ENCODE peak calls at places on chromosome 11, in four cellular contexts. Q, J, H and K are unnamed samples.
A peak's percentile ranks its signal among the peaks of the same experiment; 100 is the strongest.

GRCh38 chr11:62223095-62223494 is 14.6 kb downstream of the SCGB2A1 start:
- DNase-seq in J (no peak), Q (no peak), H (no peak), K (no peak)

GRCh38 chr11:16604784-16605439 is 133.5 kb upstream of the C11orf58 start:
- DNase-seq in J (no peak), H (no peak), Q (no peak), K (no peak)

GRCh38 chr11:69367211-69367964 is 73.4 kb downstream of the MYEOV start:
- DNase-seq in J (no peak), Q (no peak), H (no peak), K (no peak)

GRCh38 chr11:12163181-12163841 is 52.9 kb downstream of the MICAL2 start:
- DNase-seq in H (no peak), J (no peak), Q (no peak), K (peak; percentile 40)

GRCh38 chr11:3831378-3832239 is 9.2 kb downstream of the RHOG start:
- DNase-seq in H (no peak), Q (no peak), J (no peak), K (no peak)

GRCh38 chr11:119373917-119374631 is 7.4 kb downstream of the USP2 start:
- DNase-seq in J (peak; percentile 37), Q (peak; percentile 80), H (peak; percentile 5), K (peak; percentile 74)

GRCh38 chr11:108223449-108224149 is 732 bp downstream of the ATM start:
- DNase-seq in J (no peak), Q (no peak), H (no peak), K (no peak)

GRCh38 chr11:11427185-11427944 is 74.3 kb upstream of the CSNK2A3 start:
- DNase-seq in Q (no peak), J (no peak), H (no peak), K (no peak)